ENCODE peak calls at places on chromosomes 16 and 17, in ten cellular contexts. Z, X, R, H, K, B, C, W, G and I are unnamed samples.

GRCh38 chr17:13521784-13522183 is 79.9 kb downstream of the HS3ST3A1 start:
- DNase-seq in Z (no peak), X (no peak), R (no peak), H (no peak), K (no peak), B (no peak), C (no peak), W (no peak), G (no peak), I (no peak)

GRCh38 chr17:30290696-30291570 is 811 bp downstream of the BLMH start:
- DNase-seq in Z (no peak), X (peak; percentile 40), R (no peak), H (no peak), K (peak; percentile 62), B (peak; percentile 68), C (peak; percentile 42), W (no peak), G (peak; percentile 20), I (no peak)

GRCh38 chr16:11586375-11586855 is 304 bp downstream of the LITAF start:
- DNase-seq in Z (no peak), X (peak; percentile 54), R (no peak), H (no peak), K (no peak), B (no peak), C (no peak), W (no peak), G (no peak), I (no peak)

GRCh38 chr17:8122391-8122922 is 1.4 kb downstream of the HES7 start:
- DNase-seq in Z (no peak), X (no peak), R (no peak), H (no peak), K (no peak), B (no peak), C (peak; percentile 54), W (no peak), G (no peak), I (no peak)

GRCh38 chr16:24524855-24525652 is 14.3 kb upstream of the RBBP6 start:
- DNase-seq in Z (no peak), X (no peak), R (no peak), H (no peak), K (no peak), B (no peak), C (no peak), W (no peak), G (no peak), I (no peak)

GRCh38 chr16:23587726-23588125 is 8.4 kb downstream of the NDUFAB1 start:
- DNase-seq in Z (no peak), X (no peak), R (no peak), H (no peak), K (no peak), B (no peak), C (peak; percentile 88), W (no peak), G (no peak), I (no peak)

GRCh38 chr17:83198366-83199341 is 119.2 kb downstream of the METRNL start:
- DNase-seq in Z (no peak), X (no peak), R (peak; percentile 47), H (no peak), K (no peak), B (peak; percentile 21), C (no peak), W (peak; percentile 14), G (peak; percentile 16), I (peak; percentile 37)

GRCh38 chr17:74574489-74575142 is 7.3 kb upstream of the CD300H start:
- DNase-seq in Z (no peak), X (no peak), R (no peak), H (no peak), K (no peak), B (no peak), C (no peak), W (no peak), G (no peak), I (no peak)

GRCh38 chr16:27742333-27742732 is 192.4 kb downstream of the KATNIP start:
- DNase-seq in Z (no peak), X (no peak), R (no peak), H (no peak), K (no peak), B (no peak), C (no peak), W (peak; percentile 55), G (no peak), I (no peak)

GRCh38 chr16:19559242-19559910 is 3.9 kb downstream of the VPS35L start:
- DNase-seq in Z (no peak), X (peak; percentile 37), R (peak; percentile 27), H (no peak), K (no peak), B (no peak), C (peak; percentile 81), W (no peak), G (no peak), I (no peak)

GRCh38 chr16:89951509-89951908 is 3.0 kb downstream of the DEF8 start:
- DNase-seq in Z (no peak), X (no peak), R (no peak), H (no peak), K (no peak), B (no peak), C (no peak), W (no peak), G (no peak), I (no peak)

GRCh38 chr16:54407596-54407995 is 121.0 kb upstream of the IRX3 start:
- DNase-seq in Z (no peak), X (no peak), R (no peak), H (no peak), K (no peak), B (no peak), C (peak; percentile 47), W (no peak), G (no peak), I (no peak)

GRCh38 chr16:84751947-84752346 is 52.1 kb downstream of the USP10 start:
- DNase-seq in Z (no peak), X (peak; percentile 46), R (no peak), H (no peak), K (no peak), B (no peak), C (peak; percentile 64), W (no peak), G (no peak), I (no peak)

GRCh38 chr16:10685709-10686108 is 9.0 kb downstream of the TEKT5 start:
- DNase-seq in Z (peak; percentile 41), X (no peak), R (no peak), H (no peak), K (no peak), B (no peak), C (no peak), W (no peak), G (no peak), I (no peak)

GRCh38 chr17:78737332-78737731 is 44.7 kb downstream of the CYTH1 start:
- DNase-seq in Z (no peak), X (no peak), R (no peak), H (no peak), K (no peak), B (no peak), C (peak; percentile 77), W (no peak), G (no peak), I (no peak)

GRCh38 chr17:57407287-57408063 is 151.2 kb downstream of the MSI2 start:
- DNase-seq in Z (peak; percentile 59), X (no peak), R (no peak), H (no peak), K (peak; percentile 47), B (peak; percentile 66), C (no peak), W (no peak), G (no peak), I (no peak)

GRCh38 chr17:2905697-2906595 is 109.7 kb downstream of the RAP1GAP2 start:
- DNase-seq in Z (no peak), X (no peak), R (no peak), H (no peak), K (no peak), B (no peak), C (no peak), W (no peak), G (no peak), I (no peak)

GRCh38 chr17:67212716-67213417 is 32.1 kb downstream of the HELZ start:
- DNase-seq in Z (no peak), X (no peak), R (peak; percentile 48), H (no peak), K (no peak), B (no peak), C (peak; percentile 61), W (no peak), G (no peak), I (no peak)

GRCh38 chr16:6335072-6335471 is 997.6 kb upstream of the RBFOX1 start:
- DNase-seq in Z (no peak), X (no peak), R (no peak), H (no peak), K (peak; percentile 10), B (no peak), C (peak; percentile 10), W (no peak), G (no peak), I (no peak)

GRCh38 chr16:81003610-81004460 is 2.9 kb downstream of the CMC2 start:
- DNase-seq in Z (no peak), X (no peak), R (no peak), H (no peak), K (no peak), B (no peak), C (peak; percentile 71), W (no peak), G (no peak), I (no peak)

GRCh38 chr17:30858556-30859250 is 26.9 kb downstream of the ATAD5 start:
- DNase-seq in Z (no peak), X (no peak), R (no peak), H (no peak), K (no peak), B (no peak), C (peak; percentile 8), W (no peak), G (no peak), I (no peak)

GRCh38 chr17:32746698-32747097 is 130.2 kb downstream of the MYO1D start:
- DNase-seq in Z (no peak), X (no peak), R (no peak), H (no peak), K (no peak), B (no peak), C (peak; percentile 91), W (no peak), G (no peak), I (no peak)

GRCh38 chr16:85448557-85449194 is 164.4 kb upstream of the GSE1 start:
- DNase-seq in Z (no peak), X (peak; percentile 24), R (no peak), H (peak; percentile 55), K (peak; percentile 98), B (peak; percentile 80), C (no peak), W (no peak), G (no peak), I (no peak)

GRCh38 chr16:709651-710499 is 4.3 kb upstream of the FBXL16 start:
- DNase-seq in Z (no peak), X (no peak), R (no peak), H (peak; percentile 93), K (peak; percentile 89), B (no peak), C (peak; percentile 92), W (no peak), G (no peak), I (no peak)

GRCh38 chr16:50532576-50532975 is 15.6 kb upstream of the NKD1 start:
- DNase-seq in Z (no peak), X (no peak), R (no peak), H (no peak), K (no peak), B (no peak), C (no peak), W (no peak), G (no peak), I (no peak)

GRCh38 chr17:8079291-8080207 is 8.0 kb downstream of the ALOX12B start:
- DNase-seq in Z (peak; percentile 73), X (peak; percentile 82), R (peak; percentile 29), H (peak; percentile 82), K (peak; percentile 96), B (peak; percentile 84), C (peak; percentile 53), W (no peak), G (peak; percentile 82), I (no peak)

GRCh38 chr17:80586464-80587228 is 42.0 kb downstream of the RPTOR start:
- DNase-seq in Z (no peak), X (no peak), R (peak; percentile 92), H (no peak), K (peak; percentile 95), B (no peak), C (no peak), W (no peak), G (no peak), I (no peak)

GRCh38 chr16:24035127-24035842 is 199.5 kb downstream of the PRKCB start:
- DNase-seq in Z (no peak), X (no peak), R (no peak), H (no peak), K (no peak), B (peak; percentile 38), C (no peak), W (no peak), G (peak; percentile 22), I (no peak)